ENCODE peak calls at places on chromosome 16, in four cellular contexts. One of them, this sample, is unnamed.

GRCh38 chr16:17556276-17557052 is 85.7 kb upstream of the XYLT1 start:
- DNase-seq in NCI-H2029: no peak
- DNase-seq in activated T-helper 1 cell treated with anti-CD3 and anti-CD28 coated beads, Interleukin-12 subunit alpha, Interleukin-12 subunit beta, Interleukin-2, Interleukin-4 antibody, amounts not matched to agents 30 ng/mL and 10 ng/mL and 1 ng/mL, durations not matched to agents 14 hours and 24 hours and 36 hours: no peak
- DNase-seq in transverse colon: no peak
- DNase-seq in this sample: no peak

GRCh38 chr16:81456523-81457325 is 12.1 kb downstream of the CMIP start:
- DNase-seq in NCI-H2029: no peak
- DNase-seq in activated T-helper 1 cell treated with anti-CD3 and anti-CD28 coated beads, Interleukin-12 subunit alpha, Interleukin-12 subunit beta, Interleukin-2, Interleukin-4 antibody, amounts not matched to agents 30 ng/mL and 10 ng/mL and 1 ng/mL, durations not matched to agents 14 hours and 24 hours and 36 hours: no peak
- DNase-seq in transverse colon: peak
- DNase-seq in this sample: no peak

GRCh38 chr16:31276600-31276999 is 16.8 kb downstream of the ITGAM start:
- DNase-seq in activated T-helper 1 cell treated with anti-CD3 and anti-CD28 coated beads, Interleukin-12 subunit alpha, Interleukin-12 subunit beta, Interleukin-2, Interleukin-4 antibody, amounts not matched to agents 30 ng/mL and 10 ng/mL and 1 ng/mL, durations not matched to agents 14 hours and 24 hours and 36 hours: no peak
- DNase-seq in NCI-H2029: no peak
- DNase-seq in transverse colon: no peak
- DNase-seq in this sample: no peak

GRCh38 chr16:12236491-12237030 is 260.0 kb downstream of the SNX29 start:
- DNase-seq in NCI-H2029: no peak
- DNase-seq in transverse colon: no peak
- DNase-seq in activated T-helper 1 cell treated with anti-CD3 and anti-CD28 coated beads, Interleukin-12 subunit alpha, Interleukin-12 subunit beta, Interleukin-2, Interleukin-4 antibody, amounts not matched to agents 30 ng/mL and 10 ng/mL and 1 ng/mL, durations not matched to agents 14 hours and 24 hours and 36 hours: no peak
- DNase-seq in this sample: no peak

GRCh38 chr16:27995378-27995777 is 68.1 kb downstream of the GSG1L start:
- DNase-seq in NCI-H2029: no peak
- DNase-seq in transverse colon: no peak
- DNase-seq in activated T-helper 1 cell treated with anti-CD3 and anti-CD28 coated beads, Interleukin-12 subunit alpha, Interleukin-12 subunit beta, Interleukin-2, Interleukin-4 antibody, amounts not matched to agents 30 ng/mL and 10 ng/mL and 1 ng/mL, durations not matched to agents 14 hours and 24 hours and 36 hours: no peak
- DNase-seq in this sample: no peak

GRCh38 chr16:55323637-55324490 is at the start of gene IRX6:
- DNase-seq in transverse colon: no peak
- DNase-seq in NCI-H2029: no peak
- DNase-seq in activated T-helper 1 cell treated with anti-CD3 and anti-CD28 coated beads, Interleukin-12 subunit alpha, Interleukin-12 subunit beta, Interleukin-2, Interleukin-4 antibody, amounts not matched to agents 30 ng/mL and 10 ng/mL and 1 ng/mL, durations not matched to agents 14 hours and 24 hours and 36 hours: no peak
- DNase-seq in this sample: peak

GRCh38 chr16:57786632-57787518 is 15.4 kb downstream of the KIFC3 start:
- DNase-seq in transverse colon: peak
- DNase-seq in activated T-helper 1 cell treated with anti-CD3 and anti-CD28 coated beads, Interleukin-12 subunit alpha, Interleukin-12 subunit beta, Interleukin-2, Interleukin-4 antibody, amounts not matched to agents 30 ng/mL and 10 ng/mL and 1 ng/mL, durations not matched to agents 14 hours and 24 hours and 36 hours: no peak
- DNase-seq in NCI-H2029: no peak
- DNase-seq in this sample: no peak

GRCh38 chr16:30394603-30395154 is 541 bp upstream of the ZNF48 start:
- DNase-seq in transverse colon: no peak
- DNase-seq in NCI-H2029: no peak
- DNase-seq in activated T-helper 1 cell treated with anti-CD3 and anti-CD28 coated beads, Interleukin-12 subunit alpha, Interleukin-12 subunit beta, Interleukin-2, Interleukin-4 antibody, amounts not matched to agents 30 ng/mL and 10 ng/mL and 1 ng/mL, durations not matched to agents 14 hours and 24 hours and 36 hours: no peak
- DNase-seq in this sample: no peak

GRCh38 chr16:79874391-79874790 is 273.9 kb upstream of the MAF start:
- DNase-seq in NCI-H2029: no peak
- DNase-seq in transverse colon: peak
- DNase-seq in activated T-helper 1 cell treated with anti-CD3 and anti-CD28 coated beads, Interleukin-12 subunit alpha, Interleukin-12 subunit beta, Interleukin-2, Interleukin-4 antibody, amounts not matched to agents 30 ng/mL and 10 ng/mL and 1 ng/mL, durations not matched to agents 14 hours and 24 hours and 36 hours: no peak
- DNase-seq in this sample: no peak

GRCh38 chr16:35200662-35201061 is 1741.2 kb downstream of the TP53TG3F start:
- DNase-seq in activated T-helper 1 cell treated with anti-CD3 and anti-CD28 coated beads, Interleukin-12 subunit alpha, Interleukin-12 subunit beta, Interleukin-2, Interleukin-4 antibody, amounts not matched to agents 30 ng/mL and 10 ng/mL and 1 ng/mL, durations not matched to agents 14 hours and 24 hours and 36 hours: no peak
- DNase-seq in transverse colon: no peak
- DNase-seq in NCI-H2029: no peak
- DNase-seq in this sample: no peak

GRCh38 chr16:75580-76501 is 2.2 kb upstream of the MPG start:
- DNase-seq in transverse colon: peak
- DNase-seq in NCI-H2029: peak
- DNase-seq in activated T-helper 1 cell treated with anti-CD3 and anti-CD28 coated beads, Interleukin-12 subunit alpha, Interleukin-12 subunit beta, Interleukin-2, Interleukin-4 antibody, amounts not matched to agents 30 ng/mL and 10 ng/mL and 1 ng/mL, durations not matched to agents 14 hours and 24 hours and 36 hours: no peak
- DNase-seq in this sample: peak

GRCh38 chr16:50088302-50088701 is 22.5 kb downstream of the HEATR3 start:
- DNase-seq in transverse colon: no peak
- DNase-seq in NCI-H2029: no peak
- DNase-seq in activated T-helper 1 cell treated with anti-CD3 and anti-CD28 coated beads, Interleukin-12 subunit alpha, Interleukin-12 subunit beta, Interleukin-2, Interleukin-4 antibody, amounts not matched to agents 30 ng/mL and 10 ng/mL and 1 ng/mL, durations not matched to agents 14 hours and 24 hours and 36 hours: no peak
- DNase-seq in this sample: no peak

GRCh38 chr16:48384305-48384981 is 770 bp downstream of the SIAH1 start:
- DNase-seq in transverse colon: peak
- DNase-seq in NCI-H2029: no peak
- DNase-seq in activated T-helper 1 cell treated with anti-CD3 and anti-CD28 coated beads, Interleukin-12 subunit alpha, Interleukin-12 subunit beta, Interleukin-2, Interleukin-4 antibody, amounts not matched to agents 30 ng/mL and 10 ng/mL and 1 ng/mL, durations not matched to agents 14 hours and 24 hours and 36 hours: peak
- DNase-seq in this sample: peak

GRCh38 chr16:81745704-81746558 is 33.2 kb upstream of the PLCG2 start:
- DNase-seq in activated T-helper 1 cell treated with anti-CD3 and anti-CD28 coated beads, Interleukin-12 subunit alpha, Interleukin-12 subunit beta, Interleukin-2, Interleukin-4 antibody, amounts not matched to agents 30 ng/mL and 10 ng/mL and 1 ng/mL, durations not matched to agents 14 hours and 24 hours and 36 hours: peak
- DNase-seq in transverse colon: peak
- DNase-seq in NCI-H2029: no peak
- DNase-seq in this sample: peak

GRCh38 chr16:53055603-53056527 is 1.1 kb downstream of the CHD9 start:
- DNase-seq in activated T-helper 1 cell treated with anti-CD3 and anti-CD28 coated beads, Interleukin-12 subunit alpha, Interleukin-12 subunit beta, Interleukin-2, Interleukin-4 antibody, amounts not matched to agents 30 ng/mL and 10 ng/mL and 1 ng/mL, durations not matched to agents 14 hours and 24 hours and 36 hours: no peak
- DNase-seq in transverse colon: peak
- DNase-seq in NCI-H2029: no peak
- DNase-seq in this sample: peak

GRCh38 chr16:981695-982151 is at the start of gene SOX8:
- DNase-seq in NCI-H2029: no peak
- DNase-seq in transverse colon: no peak
- DNase-seq in activated T-helper 1 cell treated with anti-CD3 and anti-CD28 coated beads, Interleukin-12 subunit alpha, Interleukin-12 subunit beta, Interleukin-2, Interleukin-4 antibody, amounts not matched to agents 30 ng/mL and 10 ng/mL and 1 ng/mL, durations not matched to agents 14 hours and 24 hours and 36 hours: no peak
- DNase-seq in this sample: peak

GRCh38 chr16:24670623-24671454 is 58.6 kb upstream of the TNRC6A start:
- DNase-seq in transverse colon: peak
- DNase-seq in activated T-helper 1 cell treated with anti-CD3 and anti-CD28 coated beads, Interleukin-12 subunit alpha, Interleukin-12 subunit beta, Interleukin-2, Interleukin-4 antibody, amounts not matched to agents 30 ng/mL and 10 ng/mL and 1 ng/mL, durations not matched to agents 14 hours and 24 hours and 36 hours: no peak
- DNase-seq in NCI-H2029: peak
- DNase-seq in this sample: peak

GRCh38 chr16:84638195-84638806 is 10.0 kb upstream of the KLHL36 start:
- DNase-seq in NCI-H2029: no peak
- DNase-seq in activated T-helper 1 cell treated with anti-CD3 and anti-CD28 coated beads, Interleukin-12 subunit alpha, Interleukin-12 subunit beta, Interleukin-2, Interleukin-4 antibody, amounts not matched to agents 30 ng/mL and 10 ng/mL and 1 ng/mL, durations not matched to agents 14 hours and 24 hours and 36 hours: no peak
- DNase-seq in transverse colon: no peak
- DNase-seq in this sample: no peak

GRCh38 chr16:12119562-12119961 is 143.0 kb downstream of the SNX29 start:
- DNase-seq in NCI-H2029: no peak
- DNase-seq in activated T-helper 1 cell treated with anti-CD3 and anti-CD28 coated beads, Interleukin-12 subunit alpha, Interleukin-12 subunit beta, Interleukin-2, Interleukin-4 antibody, amounts not matched to agents 30 ng/mL and 10 ng/mL and 1 ng/mL, durations not matched to agents 14 hours and 24 hours and 36 hours: no peak
- DNase-seq in transverse colon: peak
- DNase-seq in this sample: no peak

GRCh38 chr16:85437161-85438052 is 175.7 kb upstream of the GSE1 start:
- DNase-seq in NCI-H2029: peak
- DNase-seq in activated T-helper 1 cell treated with anti-CD3 and anti-CD28 coated beads, Interleukin-12 subunit alpha, Interleukin-12 subunit beta, Interleukin-2, Interleukin-4 antibody, amounts not matched to agents 30 ng/mL and 10 ng/mL and 1 ng/mL, durations not matched to agents 14 hours and 24 hours and 36 hours: no peak
- DNase-seq in transverse colon: peak
- DNase-seq in this sample: peak

GRCh38 chr16:81469710-81470481 is 25.3 kb downstream of the CMIP start:
- DNase-seq in NCI-H2029: no peak
- DNase-seq in activated T-helper 1 cell treated with anti-CD3 and anti-CD28 coated beads, Interleukin-12 subunit alpha, Interleukin-12 subunit beta, Interleukin-2, Interleukin-4 antibody, amounts not matched to agents 30 ng/mL and 10 ng/mL and 1 ng/mL, durations not matched to agents 14 hours and 24 hours and 36 hours: peak
- DNase-seq in transverse colon: no peak
- DNase-seq in this sample: no peak

GRCh38 chr16:60651351-60651750 is 1384.9 kb downstream of the CDH8 start:
- DNase-seq in transverse colon: no peak
- DNase-seq in activated T-helper 1 cell treated with anti-CD3 and anti-CD28 coated beads, Interleukin-12 subunit alpha, Interleukin-12 subunit beta, Interleukin-2, Interleukin-4 antibody, amounts not matched to agents 30 ng/mL and 10 ng/mL and 1 ng/mL, durations not matched to agents 14 hours and 24 hours and 36 hours: no peak
- DNase-seq in NCI-H2029: no peak
- DNase-seq in this sample: no peak

GRCh38 chr16:31474173-31474714 is 2.3 kb downstream of the TGFB1I1 start:
- DNase-seq in activated T-helper 1 cell treated with anti-CD3 and anti-CD28 coated beads, Interleukin-12 subunit alpha, Interleukin-12 subunit beta, Interleukin-2, Interleukin-4 antibody, amounts not matched to agents 30 ng/mL and 10 ng/mL and 1 ng/mL, durations not matched to agents 14 hours and 24 hours and 36 hours: no peak
- DNase-seq in transverse colon: no peak
- DNase-seq in NCI-H2029: no peak
- DNase-seq in this sample: no peak

GRCh38 chr16:55703003-55704001 is 47.5 kb downstream of the SLC6A2 start:
- DNase-seq in activated T-helper 1 cell treated with anti-CD3 and anti-CD28 coated beads, Interleukin-12 subunit alpha, Interleukin-12 subunit beta, Interleukin-2, Interleukin-4 antibody, amounts not matched to agents 30 ng/mL and 10 ng/mL and 1 ng/mL, durations not matched to agents 14 hours and 24 hours and 36 hours: no peak
- DNase-seq in NCI-H2029: no peak
- DNase-seq in transverse colon: no peak
- DNase-seq in this sample: peak

GRCh38 chr16:67029249-67030096 is 524 bp downstream of the CBFB start:
- DNase-seq in activated T-helper 1 cell treated with anti-CD3 and anti-CD28 coated beads, Interleukin-12 subunit alpha, Interleukin-12 subunit beta, Interleukin-2, Interleukin-4 antibody, amounts not matched to agents 30 ng/mL and 10 ng/mL and 1 ng/mL, durations not matched to agents 14 hours and 24 hours and 36 hours: peak
- DNase-seq in transverse colon: peak
- DNase-seq in NCI-H2029: peak
- DNase-seq in this sample: no peak

GRCh38 chr16:89360760-89361435 is 129.5 kb downstream of the ANKRD11 start:
- DNase-seq in activated T-helper 1 cell treated with anti-CD3 and anti-CD28 coated beads, Interleukin-12 subunit alpha, Interleukin-12 subunit beta, Interleukin-2, Interleukin-4 antibody, amounts not matched to agents 30 ng/mL and 10 ng/mL and 1 ng/mL, durations not matched to agents 14 hours and 24 hours and 36 hours: peak
- DNase-seq in NCI-H2029: no peak
- DNase-seq in transverse colon: peak
- DNase-seq in this sample: no peak

GRCh38 chr16:14069818-14070217 is 1.3 kb upstream of the MRTFB start:
- DNase-seq in NCI-H2029: no peak
- DNase-seq in activated T-helper 1 cell treated with anti-CD3 and anti-CD28 coated beads, Interleukin-12 subunit alpha, Interleukin-12 subunit beta, Interleukin-2, Interleukin-4 antibody, amounts not matched to agents 30 ng/mL and 10 ng/mL and 1 ng/mL, durations not matched to agents 14 hours and 24 hours and 36 hours: no peak
- DNase-seq in transverse colon: no peak
- DNase-seq in this sample: no peak

This sample was measured in HAP-1.